ENCODE peak calls at places on chromosomes 1 and 21, in six cellular contexts. One of them, this sample, is unnamed.

GRCh38 chr21:25370311-25370744 is 237.0 kb downstream of the MRPL39 start:
- DNase-seq in GM23248: peak
- DNase-seq in H1: no peak
- DNase-seq in K562: no peak
- DNase-seq in PC-9: no peak
- DNase-seq in fibroblast of lung: peak
- DNase-seq in this sample: peak

GRCh38 chr21:37916795-37917142 is 512 bp upstream of the KCNJ6 start:
- DNase-seq in PC-9: no peak
- DNase-seq in fibroblast of lung: no peak
- DNase-seq in H1: no peak
- DNase-seq in GM23248: peak
- DNase-seq in K562: peak
- DNase-seq in this sample: peak

GRCh38 chr1:172499636-172500141 is 33.3 kb upstream of the SUCO start:
- DNase-seq in K562: no peak
- DNase-seq in GM23248: peak
- DNase-seq in fibroblast of lung: no peak
- DNase-seq in H1: no peak
- DNase-seq in PC-9: peak
- DNase-seq in this sample: peak

GRCh38 chr1:164560076-164560475 is 1.1 kb downstream of the PBX1 start:
- DNase-seq in GM23248: peak
- DNase-seq in fibroblast of lung: peak
- DNase-seq in PC-9: no peak
- DNase-seq in H1: no peak
- DNase-seq in K562: no peak
- DNase-seq in this sample: no peak

GRCh38 chr1:3093928-3094626 is 25.1 kb downstream of the PRDM16 start:
- DNase-seq in K562: no peak
- DNase-seq in GM23248: no peak
- DNase-seq in H1: no peak
- DNase-seq in fibroblast of lung: no peak
- DNase-seq in PC-9: no peak
- DNase-seq in this sample: no peak

GRCh38 chr21:35911412-35912191 is 148.7 kb downstream of the SETD4 start:
- DNase-seq in H1: no peak
- DNase-seq in fibroblast of lung: no peak
- DNase-seq in K562: no peak
- DNase-seq in GM23248: no peak
- DNase-seq in PC-9: peak
- DNase-seq in this sample: no peak

GRCh38 chr1:12548279-12549105 is 69.5 kb downstream of the DHRS3 start:
- DNase-seq in K562: no peak
- DNase-seq in H1: no peak
- DNase-seq in PC-9: no peak
- DNase-seq in fibroblast of lung: no peak
- DNase-seq in GM23248: no peak
- DNase-seq in this sample: no peak

GRCh38 chr1:160267284-160267991 is 5.1 kb upstream of the DCAF8 start:
- DNase-seq in PC-9: no peak
- DNase-seq in GM23248: no peak
- DNase-seq in K562: no peak
- DNase-seq in H1: no peak
- DNase-seq in fibroblast of lung: no peak
- DNase-seq in this sample: no peak

GRCh38 chr1:214326406-214326805 is 45.4 kb downstream of the SMYD2 start:
- DNase-seq in K562: peak
- DNase-seq in H1: no peak
- DNase-seq in PC-9: no peak
- DNase-seq in fibroblast of lung: no peak
- DNase-seq in GM23248: no peak
- DNase-seq in this sample: no peak

GRCh38 chr1:87673748-87674147 is 345.1 kb downstream of the LMO4 start:
- DNase-seq in PC-9: no peak
- DNase-seq in GM23248: peak
- DNase-seq in H1: no peak
- DNase-seq in K562: no peak
- DNase-seq in fibroblast of lung: peak
- DNase-seq in this sample: no peak

GRCh38 chr1:166145496-166145895 is 21.3 kb downstream of the FAM78B start:
- DNase-seq in PC-9: no peak
- DNase-seq in GM23248: no peak
- DNase-seq in K562: no peak
- DNase-seq in fibroblast of lung: no peak
- DNase-seq in H1: no peak
- DNase-seq in this sample: no peak

GRCh38 chr21:45596704-45597318 is 46.7 kb upstream of the PCBP3 start:
- DNase-seq in PC-9: no peak
- DNase-seq in GM23248: peak
- DNase-seq in K562: peak
- DNase-seq in fibroblast of lung: peak
- DNase-seq in H1: peak
- DNase-seq in this sample: peak
- H3K4me2 ChIP-seq in PC-9: no peak
- H3K4me2 ChIP-seq in GM23248: no peak
- H3K4me2 ChIP-seq in K562: no peak
- H3K4me2 ChIP-seq in fibroblast of lung: no peak
- H3K4me2 ChIP-seq in H1: no peak
- H3K4me2 ChIP-seq in this sample: no peak

GRCh38 chr1:65959896-65960295 is 167.2 kb downstream of the PDE4B start:
- DNase-seq in K562: no peak
- DNase-seq in PC-9: no peak
- DNase-seq in GM23248: no peak
- DNase-seq in fibroblast of lung: no peak
- DNase-seq in H1: no peak
- DNase-seq in this sample: peak
- H3K4me2 ChIP-seq in K562: no peak
- H3K4me2 ChIP-seq in PC-9: no peak
- H3K4me2 ChIP-seq in GM23248: no peak
- H3K4me2 ChIP-seq in fibroblast of lung: no peak
- H3K4me2 ChIP-seq in H1: no peak
- H3K4me2 ChIP-seq in this sample: peak

GRCh38 chr1:151908228-151908691 is 1.1 kb downstream of the THEM4 start:
- DNase-seq in K562: no peak
- DNase-seq in PC-9: peak
- DNase-seq in fibroblast of lung: no peak
- DNase-seq in H1: no peak
- DNase-seq in GM23248: peak
- DNase-seq in this sample: peak

GRCh38 chr1:151907363-151908139 is 1.8 kb downstream of the THEM4 start:
- DNase-seq in K562: no peak
- DNase-seq in fibroblast of lung: peak
- DNase-seq in PC-9: no peak
- DNase-seq in GM23248: no peak
- DNase-seq in H1: no peak
- DNase-seq in this sample: no peak

GRCh38 chr1:151912973-151913372 is 3.7 kb upstream of the THEM4 start:
- DNase-seq in PC-9: no peak
- DNase-seq in K562: no peak
- DNase-seq in fibroblast of lung: no peak
- DNase-seq in GM23248: no peak
- DNase-seq in H1: no peak
- DNase-seq in this sample: no peak

GRCh38 chr1:151905070-151905442 is 4.3 kb downstream of the THEM4 start:
- DNase-seq in fibroblast of lung: no peak
- DNase-seq in GM23248: no peak
- DNase-seq in PC-9: no peak
- DNase-seq in K562: no peak
- DNase-seq in H1: no peak
- DNase-seq in this sample: peak

DNA sequence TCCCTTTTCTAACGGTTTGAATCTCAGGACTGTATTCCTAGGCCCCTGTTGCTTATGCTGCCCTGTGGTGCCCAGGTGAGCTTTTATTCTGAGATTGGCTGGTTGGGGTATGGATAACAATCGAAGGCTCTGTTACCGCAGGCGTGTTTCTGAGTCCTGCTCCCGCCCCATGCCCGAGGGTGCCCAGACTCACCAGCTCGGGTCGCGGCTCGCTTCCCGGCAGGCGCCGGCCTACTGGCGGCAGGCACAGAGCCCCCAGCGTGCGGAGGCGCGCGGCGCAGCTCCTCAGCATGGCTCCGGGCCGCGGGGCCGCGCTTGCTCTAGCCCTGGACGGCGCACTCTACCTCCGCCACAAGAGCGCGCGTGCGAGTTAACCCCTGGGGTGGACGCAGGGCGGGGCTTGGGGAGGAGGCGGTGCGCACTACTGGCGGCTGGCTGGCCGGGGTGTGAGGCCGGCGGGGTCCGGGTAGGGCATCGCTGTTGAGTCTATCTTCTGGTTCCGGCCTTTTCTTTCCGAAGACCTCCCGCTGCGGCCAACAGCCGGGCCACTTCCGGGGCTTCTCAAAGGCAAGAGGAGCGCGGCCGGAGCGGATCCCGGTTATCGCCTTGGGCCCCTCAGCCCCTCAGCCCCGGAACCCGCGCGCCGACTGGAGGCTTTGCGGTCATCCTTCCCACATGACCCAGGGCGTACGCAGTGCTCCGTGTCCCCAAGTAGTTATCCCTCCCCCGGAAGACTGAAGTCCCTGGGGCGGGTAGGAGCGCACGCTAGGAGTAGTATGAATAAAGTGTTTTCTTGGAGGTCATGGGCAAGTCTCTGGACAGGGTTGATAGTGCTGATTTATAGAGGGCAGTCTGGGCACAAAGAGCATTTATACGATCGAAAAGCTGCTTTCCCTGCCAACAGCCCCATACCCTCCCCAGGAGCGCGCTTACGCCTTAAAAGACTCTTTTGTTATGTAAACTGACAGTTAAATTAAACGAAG is at the start of gene THEM4:
- DNase-seq in fibroblast of lung: peak
- DNase-seq in PC-9: peak
- DNase-seq in K562: peak
- DNase-seq in GM23248: peak
- DNase-seq in H1: peak
- DNase-seq in this sample: peak
- H3K4me2 ChIP-seq in fibroblast of lung: peak
- H3K4me2 ChIP-seq in PC-9: peak
- H3K4me2 ChIP-seq in K562: peak
- H3K4me2 ChIP-seq in GM23248: peak
- H3K4me2 ChIP-seq in H1: peak
- H3K4me2 ChIP-seq in this sample: peak

DNA sequence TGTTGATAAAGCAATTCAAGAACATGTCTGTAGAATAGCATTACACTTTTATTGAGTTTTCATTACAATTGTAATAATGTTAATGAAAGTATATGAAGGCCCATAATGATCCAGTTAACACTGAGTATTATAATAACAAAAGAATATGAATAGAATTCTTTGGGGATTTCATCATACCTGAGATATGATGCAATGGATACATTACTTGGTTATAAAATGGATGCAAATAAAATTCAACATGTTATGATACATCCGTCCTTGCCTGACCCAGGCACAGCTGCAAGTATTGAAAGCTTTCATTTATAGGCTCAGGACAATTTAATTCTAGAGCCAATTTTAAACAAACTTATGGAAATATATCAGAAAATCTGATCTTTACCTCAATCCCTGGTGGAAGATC is 8.2 kb upstream of the KCNA3 start:
- DNase-seq in PC-9: no peak
- DNase-seq in fibroblast of lung: peak
- DNase-seq in K562: no peak
- DNase-seq in GM23248: no peak
- DNase-seq in H1: no peak
- DNase-seq in this sample: no peak
- H3K4me2 ChIP-seq in PC-9: no peak
- H3K4me2 ChIP-seq in fibroblast of lung: no peak
- H3K4me2 ChIP-seq in K562: no peak
- H3K4me2 ChIP-seq in GM23248: no peak
- H3K4me2 ChIP-seq in H1: no peak
- H3K4me2 ChIP-seq in this sample: no peak

GRCh38 chr1:26029054-26029863 is 7.7 kb downstream of the EXTL1 start:
- DNase-seq in fibroblast of lung: no peak
- DNase-seq in PC-9: no peak
- DNase-seq in K562: peak
- DNase-seq in GM23248: no peak
- DNase-seq in H1: no peak
- DNase-seq in this sample: no peak

GRCh38 chr1:26028490-26028980 is 7.0 kb downstream of the EXTL1 start:
- DNase-seq in GM23248: no peak
- DNase-seq in K562: no peak
- DNase-seq in PC-9: no peak
- DNase-seq in fibroblast of lung: no peak
- DNase-seq in H1: no peak
- DNase-seq in this sample: no peak

GRCh38 chr1:26025517-26025916 is 3.9 kb downstream of the EXTL1 start:
- DNase-seq in GM23248: no peak
- DNase-seq in H1: no peak
- DNase-seq in K562: no peak
- DNase-seq in PC-9: no peak
- DNase-seq in fibroblast of lung: no peak
- DNase-seq in this sample: no peak

GRCh38 chr1:26029864-26030481 is 8.4 kb downstream of the EXTL1 start:
- DNase-seq in K562: peak
- DNase-seq in PC-9: no peak
- DNase-seq in fibroblast of lung: peak
- DNase-seq in H1: no peak
- DNase-seq in GM23248: no peak
- DNase-seq in this sample: no peak

DNA sequence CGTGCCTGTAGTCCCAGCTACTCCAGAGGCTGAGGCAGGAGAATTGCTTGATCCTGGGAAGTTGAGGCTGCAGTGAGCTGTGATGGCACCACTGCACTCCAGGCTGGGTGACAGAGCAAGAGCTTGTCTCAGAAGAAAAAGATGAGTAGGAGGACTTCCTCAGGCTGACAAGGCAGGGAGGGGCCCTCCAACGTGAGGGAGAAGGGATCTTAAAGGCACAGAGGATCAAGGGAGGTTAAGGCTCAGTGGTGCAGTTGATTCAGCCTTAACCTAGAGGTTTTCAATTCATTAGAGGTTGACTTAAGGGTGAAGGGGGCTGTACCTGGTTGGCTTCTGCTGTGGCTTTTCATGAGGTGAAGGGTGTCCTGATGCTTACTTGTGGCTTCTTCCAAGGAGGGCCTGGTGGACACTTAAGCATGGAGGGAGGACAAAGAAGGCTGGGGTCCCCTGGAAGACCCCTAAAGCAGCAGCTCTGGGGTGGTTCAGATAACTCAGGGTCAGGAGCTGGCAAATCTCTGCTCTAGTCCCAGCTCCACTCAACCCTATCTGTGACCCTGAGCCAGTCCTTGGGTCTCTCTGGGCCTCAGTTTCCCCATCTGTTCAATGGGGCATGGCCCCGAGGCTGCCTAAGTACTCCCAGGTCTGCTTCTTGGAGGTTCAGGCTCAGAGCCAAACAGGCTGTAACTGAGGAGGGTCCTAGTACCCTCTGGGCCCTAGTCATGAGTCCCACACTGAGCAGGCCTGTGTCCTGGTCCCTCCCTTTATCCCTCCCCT is 6.3 kb downstream of the EXTL1 start:
- DNase-seq in H1: no peak
- DNase-seq in GM23248: peak
- DNase-seq in PC-9: no peak
- DNase-seq in fibroblast of lung: no peak
- DNase-seq in K562: peak
- DNase-seq in this sample: no peak
- H3K4me2 ChIP-seq in H1: no peak
- H3K4me2 ChIP-seq in GM23248: no peak
- H3K4me2 ChIP-seq in PC-9: no peak
- H3K4me2 ChIP-seq in fibroblast of lung: no peak
- H3K4me2 ChIP-seq in K562: no peak
- H3K4me2 ChIP-seq in this sample: no peak

This sample was measured in hepatocyte.